ENCODE peak calls at places on chromosomes 13 and 19, in seven cellular contexts. U is tibial artery; F is CD8-positive, alpha-beta memory T cell; C is IMR-90; L is stomach; A is Caco-2; R is upper lobe of right lung. Q is an unnamed sample.

GRCh38 chr19:4575267-4575793 is 15.8 kb upstream of the SEMA6B start:
- DNase-seq in U (no peak), F (no peak), C (peak; percentile 89), L (no peak), A (peak; percentile 59), R (no peak), Q (peak; percentile 58)

GRCh38 chr13:80923907-80924306 is 583.0 kb upstream of the SPRY2 start:
- DNase-seq in U (no peak), F (no peak), C (no peak), L (no peak), A (no peak), R (no peak), Q (no peak)

GRCh38 chr19:13684021-13684420 is 80.3 kb upstream of the MRI1 start:
- DNase-seq in U (no peak), F (no peak), C (no peak), L (no peak), A (no peak), R (no peak), Q (no peak)

GRCh38 chr13:89900104-89900760 is 1447.3 kb upstream of the MIR17HG start:
- DNase-seq in U (no peak), F (no peak), C (no peak), L (no peak), A (no peak), R (no peak), Q (no peak)

GRCh38 chr13:39107484-39108040 is 69.3 kb downstream of the NHLRC3 start:
- DNase-seq in U (no peak), F (no peak), C (no peak), L (no peak), A (no peak), R (no peak), Q (no peak)

GRCh38 chr19:31262673-31263308 is 86.4 kb downstream of the TSHZ3 start:
- DNase-seq in U (peak; percentile 47), F (no peak), C (peak; percentile 34), L (peak; percentile 17), A (no peak), R (no peak), Q (no peak)

GRCh38 chr19:37972803-37973202 is 65.8 kb downstream of the SIPA1L3 start:
- DNase-seq in U (no peak), F (no peak), C (no peak), L (no peak), A (no peak), R (no peak), Q (no peak)

GRCh38 chr13:32548837-32549236 is 10.2 kb upstream of the N4BP2L2 start:
- DNase-seq in U (no peak), F (no peak), C (peak; percentile 41), L (no peak), A (no peak), R (no peak), Q (peak; percentile 65)

GRCh38 chr13:40352807-40353562 is 313.5 kb downstream of the FOXO1 start:
- DNase-seq in U (no peak), F (no peak), C (no peak), L (no peak), A (no peak), R (no peak), Q (no peak)

GRCh38 chr19:5137571-5138124 is 168.7 kb downstream of the KDM4B start:
- DNase-seq in U (no peak), F (no peak), C (no peak), L (no peak), A (no peak), R (no peak), Q (no peak)

GRCh38 chr13:112073245-112074138 is 6.5 kb downstream of the SOX1 start:
- DNase-seq in U (no peak), F (no peak), C (no peak), L (no peak), A (no peak), R (no peak), Q (no peak)

GRCh38 chr13:73939071-73939380 is 195.2 kb downstream of the KLF12 start:
- DNase-seq in U (no peak), F (no peak), C (no peak), L (no peak), A (no peak), R (no peak), Q (peak; percentile 45)

GRCh38 chr19:19662866-19663291 is 597 bp downstream of the ATP13A1 start:
- DNase-seq in U (no peak), F (no peak), C (peak; percentile 4), L (no peak), A (no peak), R (no peak), Q (no peak)

GRCh38 chr13:40762849-40763248 is 8.1 kb downstream of the MRPS31 start:
- DNase-seq in U (no peak), F (no peak), C (peak; percentile 65), L (no peak), A (no peak), R (no peak), Q (no peak)

GRCh38 chr13:95552539-95553270 is at the start of gene CLDN10:
- DNase-seq in U (no peak), F (no peak), C (no peak), L (no peak), A (no peak), R (no peak), Q (peak; percentile 18)

GRCh38 chr13:45928843-45929242 is 77.3 kb upstream of the SIAH3 start:
- DNase-seq in U (no peak), F (no peak), C (no peak), L (no peak), A (no peak), R (no peak), Q (no peak)

GRCh38 chr13:31742102-31742695 is 2.9 kb downstream of the RXFP2 start:
- DNase-seq in U (peak; percentile 75), F (peak; percentile 45), C (peak; percentile 69), L (peak; percentile 68), A (peak; percentile 61), R (no peak), Q (peak; percentile 42)

GRCh38 chr19:33285441-33285927 is 16.9 kb downstream of the CEBPA start:
- DNase-seq in U (no peak), F (no peak), C (no peak), L (peak; percentile 47), A (no peak), R (no peak), Q (peak; percentile 43)

GRCh38 chr19:46624958-46625661 is at the start of gene PTGIR:
- DNase-seq in U (peak; percentile 96), F (no peak), C (peak; percentile 78), L (no peak), A (no peak), R (no peak), Q (no peak)

GRCh38 chr13:27117947-27118346 is 53.7 kb downstream of the USP12 start:
- DNase-seq in U (no peak), F (no peak), C (no peak), L (no peak), A (no peak), R (no peak), Q (no peak)

GRCh38 chr13:49608932-49609331 is 19.4 kb upstream of the ARL11 start:
- DNase-seq in U (no peak), F (no peak), C (peak; percentile 10), L (no peak), A (no peak), R (no peak), Q (no peak)

GRCh38 chr13:114065141-114065925 is 67.1 kb downstream of the RASA3 start:
- DNase-seq in U (peak; percentile 95), F (peak; percentile 52), C (peak; percentile 98), L (peak; percentile 79), A (peak; percentile 77), R (peak; percentile 90), Q (peak; percentile 74)

DNA sequence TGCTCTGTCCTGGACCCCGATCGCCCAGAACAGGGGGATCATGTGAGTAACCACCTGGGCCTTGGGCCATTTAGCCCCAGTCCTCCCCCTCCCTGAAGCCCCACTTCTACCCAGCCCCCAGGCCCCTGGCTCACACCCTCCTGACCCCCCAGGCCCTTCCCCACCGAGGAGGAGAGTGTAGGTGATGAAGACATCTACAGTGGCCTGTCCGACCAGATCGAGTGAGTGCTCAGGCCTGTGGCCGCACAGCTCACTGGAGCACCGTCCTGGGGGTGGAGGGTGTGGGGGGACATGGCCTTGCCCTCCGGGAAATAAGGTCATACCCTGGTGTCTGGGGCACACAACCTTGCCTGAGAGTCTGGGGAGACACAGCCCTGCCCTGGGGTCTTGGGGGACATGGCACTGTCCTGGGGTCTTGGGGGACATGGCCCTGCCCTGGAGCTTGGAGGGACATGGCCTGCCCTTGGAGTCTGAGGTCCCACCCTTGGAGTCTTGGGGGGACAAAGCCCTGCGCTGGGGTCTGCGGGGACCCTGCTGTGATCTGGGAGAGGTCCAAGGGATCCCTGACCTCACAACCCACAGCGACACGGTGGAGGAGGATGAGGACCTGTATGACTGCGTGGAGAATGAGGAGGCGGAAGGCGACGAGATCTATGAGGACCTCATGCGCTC is 49.3 kb downstream of the VAV1 start:
- DNase-seq in U (peak; percentile 43), F (no peak), C (no peak), L (no peak), A (no peak), R (no peak), Q (no peak)
- H3K4me1 ChIP-seq in U (no peaks in the 10 kb centered on the region), F (no peaks in the 10 kb centered on the region), C (no peaks in the 10 kb centered on the region), L (no peaks in the 10 kb centered on the region), A (no peaks in the 10 kb centered on the region), R (no peaks in the 10 kb centered on the region), Q (no peaks in the 10 kb centered on the region)

DNA sequence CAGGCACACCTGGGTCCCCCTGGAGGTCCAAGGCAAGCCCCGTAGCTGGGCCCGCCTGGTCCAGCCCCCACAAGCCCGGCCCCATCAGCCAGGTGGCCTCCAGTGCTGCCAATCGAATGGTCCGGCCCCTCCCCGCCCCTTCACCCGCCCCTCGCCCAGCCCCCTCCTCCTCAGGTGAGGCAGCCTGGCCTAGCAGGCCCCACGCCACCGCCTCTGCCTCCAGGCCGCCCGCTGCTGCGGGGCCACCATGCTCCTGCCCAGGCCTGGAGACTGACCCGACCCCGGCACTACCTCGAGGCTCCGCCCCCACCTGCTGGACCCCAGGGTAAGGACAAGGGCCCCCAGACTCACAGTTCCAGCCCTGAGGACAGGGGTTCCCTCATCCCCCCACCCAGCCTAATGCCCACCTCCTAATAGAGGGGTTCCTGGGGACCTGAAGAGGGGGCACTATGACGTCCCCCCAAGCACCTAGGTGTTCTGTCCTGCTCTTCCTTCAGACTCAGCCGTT is at the start of gene HPN:
- DNase-seq in U (no peak), F (no peak), C (no peak), L (peak; percentile 84), A (peak; percentile 94), R (peak; percentile 92), Q (no peak)
- H3K4me1 ChIP-seq in U (peaks cover 23% of the 10 kb centered on the region), F (peaks cover 31% of the 10 kb centered on the region), C (peaks cover 5% of the 10 kb centered on the region), L (peaks cover 30% of the 10 kb centered on the region), A (peaks cover 36% of the 10 kb centered on the region), R (peaks cover 55% of the 10 kb centered on the region), Q (peaks cover 13% of the 10 kb centered on the region)

DNA sequence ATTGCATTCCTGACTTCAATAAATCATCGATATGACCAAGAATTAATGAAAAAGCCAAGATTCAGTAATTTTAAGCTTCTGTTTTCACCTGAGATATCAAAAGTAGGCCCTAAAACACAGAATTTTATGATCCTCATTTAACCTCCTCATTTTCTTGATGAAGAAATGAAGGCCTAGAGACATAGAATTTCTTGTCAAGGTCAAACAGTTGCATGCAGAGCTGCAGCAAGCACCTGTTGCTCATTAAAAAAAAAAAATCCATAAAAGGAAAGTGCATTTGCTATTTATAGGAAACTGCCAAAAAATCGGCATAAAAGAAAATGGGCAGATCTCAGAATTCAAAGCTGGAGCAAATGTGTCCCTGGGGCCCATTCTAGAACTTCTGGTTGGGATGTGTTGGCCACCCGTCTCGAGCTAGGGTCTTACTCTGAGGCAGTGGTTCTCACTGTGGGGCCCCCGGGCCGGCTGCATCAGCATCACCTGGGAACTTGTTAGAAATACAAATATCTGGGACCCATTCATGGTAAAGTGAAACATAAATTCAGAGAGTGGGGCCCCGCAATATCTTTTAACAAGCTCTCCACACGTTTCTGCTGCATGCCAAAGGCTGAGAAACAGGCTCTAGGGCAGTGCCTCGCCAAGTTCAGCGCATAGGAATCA is 224.7 kb upstream of the UBL3 start:
- DNase-seq in U (no peak), F (no peak), C (no peak), L (no peak), A (no peak), R (no peak), Q (no peak)
- H3K4me1 ChIP-seq in U (no peaks in the 10 kb centered on the region), F (no peaks in the 10 kb centered on the region), C (no peaks in the 10 kb centered on the region), L (peaks cover under 1% of the 10 kb centered on the region), A (peaks cover 23% of the 10 kb centered on the region), R (no peaks in the 10 kb centered on the region), Q (peaks cover 8% of the 10 kb centered on the region)

GRCh38 chr13:35768551-35768950 is 292.1 kb upstream of the MAB21L1 start:
- DNase-seq in U (no peak), F (no peak), C (peak; percentile 76), L (no peak), A (no peak), R (no peak), Q (peak; percentile 47)
- H3K4me1 ChIP-seq in U (no peaks in the 10 kb centered on the region), F (no peaks in the 10 kb centered on the region), C (peaks cover 10% of the 10 kb centered on the region), L (no peaks in the 10 kb centered on the region), A (peaks cover 5% of the 10 kb centered on the region), R (no peaks in the 10 kb centered on the region), Q (no peaks in the 10 kb centered on the region)

Q was measured in trophoblast cell.